ENCODE peak calls at places on chromosomes 7 and 10, in five cellular contexts. A, F, X, P and W are unnamed samples.

GRCh38 chr7:42264702-42265101 is 27.7 kb upstream of the GLI3 start:
- DNase-seq in X (no peak), P (no peak), F (no peak), A (no peak), W (no peak)

GRCh38 chr10:99996934-99997648 is 12.7 kb downstream of the DNMBP start:
- DNase-seq in A (no peak), P (no peak), F (no peak), X (no peak), W (no peak)

GRCh38 chr7:157817944-157818700 is 481.3 kb downstream of the DNAJB6 start:
- DNase-seq in F (no peak), A (no peak), X (no peak), P (no peak), W (no peak)

GRCh38 chr7:106346678-106347217 is 62.0 kb upstream of the NAMPT start:
- DNase-seq in A (no peak), X (no peak), P (peak), F (no peak), W (peak)

GRCh38 chr7:22858640-22859561 is 36.3 kb upstream of the TOMM7 start:
- DNase-seq in F (no peak), A (no peak), P (no peak), X (no peak), W (peak)

GRCh38 chr7:150610193-150610592 is 22.0 kb downstream of the GIMAP6 start:
- DNase-seq in A (no peak), X (no peak), P (no peak), F (no peak), W (no peak)

GRCh38 chr7:26667514-26668133 is 196.8 kb downstream of the SKAP2 start:
- DNase-seq in F (peak), P (peak), X (no peak), A (peak), W (peak)

GRCh38 chr10:116892873-116893685 is 43.8 kb downstream of the ENO4 start:
- DNase-seq in X (no peak), F (no peak), A (no peak), P (no peak), W (no peak)

GRCh38 chr7:16399265-16399801 is 22.0 kb downstream of the CRPPA start:
- DNase-seq in A (no peak), F (no peak), P (no peak), X (no peak), W (no peak)

GRCh38 chr10:517236-517635 is 172.2 kb downstream of the DIP2C start:
- DNase-seq in X (no peak), P (no peak), F (no peak), A (no peak), W (no peak)

GRCh38 chr10:43673471-43673870 is 24.8 kb upstream of the ZNF32 start:
- DNase-seq in X (no peak), A (no peak), P (no peak), F (no peak), W (no peak)

GRCh38 chr10:43944742-43945730 is 296.4 kb upstream of the ZNF32 start:
- DNase-seq in A (no peak), P (no peak), X (no peak), F (no peak), W (no peak)

GRCh38 chr10:11036424-11037011 is 18.8 kb downstream of the CELF2 start:
- DNase-seq in A (peak), F (no peak), P (no peak), X (no peak), W (no peak)
- H3K27ac ChIP-seq in A (no peak), F (no peak), P (no peak), X (no peak), W (no peak)

GRCh38 chr7:821688-822087 is 10.6 kb upstream of the SUN1 start:
- DNase-seq in A (peak), P (no peak), X (no peak), F (no peak), W (no peak)
- H3K27ac ChIP-seq in A (peak), P (no peak), X (peak), F (no peak), W (no peak)

GRCh38 chr7:40760293-40760964 is 625.6 kb downstream of the SUGCT start:
- DNase-seq in X (no peak), F (no peak), P (no peak), A (no peak), W (no peak)
- H3K27ac ChIP-seq in X (no peak), F (no peak), P (no peak), A (no peak), W (no peak)

GRCh38 chr10:114048472-114048871 is 4.8 kb downstream of the ADRB1 start:
- DNase-seq in P (no peak), X (no peak), A (no peak), F (no peak), W (no peak)

GRCh38 chr10:114051714-114052113 is 8.0 kb downstream of the ADRB1 start:
- DNase-seq in X (no peak), F (no peak), A (no peak), P (no peak), W (no peak)

GRCh38 chr10:114053946-114054345 is 10.3 kb downstream of the ADRB1 start:
- DNase-seq in A (no peak), X (no peak), F (no peak), P (no peak), W (no peak)

GRCh38 chr10:114057845-114058244 is 14.2 kb downstream of the ADRB1 start:
- DNase-seq in A (no peak), P (no peak), X (no peak), F (no peak), W (no peak)

GRCh38 chr10:114052255-114052654 is 8.6 kb downstream of the ADRB1 start:
- DNase-seq in X (no peak), P (no peak), F (no peak), A (no peak), W (no peak)
- H3K27ac ChIP-seq in X (no peak), P (no peak), F (no peak), A (no peak), W (no peak)